ENCODE peak calls at places on chromosomes 5 and 9, in four cellular contexts. W is GM04503, J is NCI-H524, O is C1 segment of cervical spinal cord. K is an unnamed sample.
A peak's percentile ranks its signal among the peaks of the same experiment; 100 is the strongest.

GRCh38 chr9:108786756-108787663 is 68.8 kb downstream of the ACTL7B start:
- DNase-seq in O (no peak), W (peak; percentile 16), J (peak; percentile 93), K (no peak)

GRCh38 chr9:95139121-95139520 is 178.4 kb downstream of the FANCC start:
- DNase-seq in J (no peak), O (no peak), W (no peak), K (no peak)

GRCh38 chr5:10726913-10727517 is 34.0 kb downstream of the DAP start:
- DNase-seq in J (no peak), O (no peak), W (no peak), K (no peak)

GRCh38 chr9:89661391-89661949 is 56.7 kb downstream of the GADD45G start:
- DNase-seq in W (no peak), J (peak; percentile 31), O (no peak), K (no peak)

GRCh38 chr5:138515571-138516275 is 27.3 kb downstream of the ETF1 start:
- DNase-seq in J (no peak), O (no peak), W (no peak), K (no peak)

GRCh38 chr5:169939731-169940130 is 40.6 kb downstream of the INSYN2B start:
- DNase-seq in O (no peak), W (no peak), J (no peak), K (no peak)

GRCh38 chr5:146307796-146308195 is 30.8 kb upstream of the POU4F3 start:
- DNase-seq in O (no peak), W (no peak), J (no peak), K (no peak)

GRCh38 chr5:125059255-125060050 is 313.0 kb upstream of the ZNF608 start:
- DNase-seq in O (no peak), W (no peak), J (no peak), K (no peak)

GRCh38 chr5:177547736-177548135 is 6.6 kb downstream of the FAM193B start:
- DNase-seq in W (no peak), O (no peak), J (no peak), K (no peak)

GRCh38 chr9:88746029-88746743 is 211.2 kb downstream of the NXNL2 start:
- DNase-seq in O (no peak), J (no peak), W (peak; percentile 84), K (no peak)

GRCh38 chr5:20266068-20266467 is 278.1 kb upstream of the CDH18 start:
- DNase-seq in W (no peak), J (no peak), O (no peak), K (no peak)

GRCh38 chr5:113336975-113337374 is 97.8 kb downstream of the TSSK1B start:
- DNase-seq in W (no peak), J (peak; percentile 67), O (no peak), K (no peak)

GRCh38 chr5:118698774-118699173 is 289.6 kb downstream of the DTWD2 start:
- DNase-seq in W (no peak), O (no peak), J (peak; percentile 27), K (no peak)

GRCh38 chr5:79829260-79829659 is 139.6 kb downstream of the CMYA5 start:
- DNase-seq in J (peak; percentile 6), O (no peak), W (no peak), K (no peak)

GRCh38 chr9:89576404-89576824 is 28.4 kb upstream of the GADD45G start:
- DNase-seq in J (peak; percentile 27), O (no peak), W (no peak), K (peak; percentile 21)

GRCh38 chr9:99093492-99093791 is 11.5 kb upstream of the TGFBR1 start:
- DNase-seq in O (no peak), J (no peak), W (no peak), K (no peak)

GRCh38 chr5:173968154-173968553 is 20.8 kb upstream of the C5orf47 start:
- DNase-seq in J (peak; percentile 45), O (no peak), W (no peak), K (no peak)

GRCh38 chr5:1948663-1949191 is 66.0 kb upstream of the IRX4 start:
- DNase-seq in W (no peak), J (peak; percentile 58), O (no peak), K (no peak)

GRCh38 chr9:131270171-131271015 is 5.9 kb downstream of the FAM78A start:
- DNase-seq in O (no peak), W (no peak), J (no peak), K (peak; percentile 55)

GRCh38 chr9:18442629-18443491 is 31.1 kb upstream of the ADAMTSL1 start:
- DNase-seq in J (peak; percentile 70), O (no peak), W (no peak), K (peak; percentile 7)

GRCh38 chr9:136090060-136090735 is 4.9 kb downstream of the NACC2 start:
- DNase-seq in O (no peak), W (no peak), J (no peak), K (no peak)

GRCh38 chr9:972512-973294 is 3.8 kb upstream of the DMRT3 start:
- DNase-seq in W (no peak), O (no peak), J (no peak), K (peak; percentile 3)

GRCh38 chr9:105425817-105426433 is 21.9 kb upstream of the FSD1L start:
- DNase-seq in W (no peak), J (peak; percentile 68), O (no peak), K (no peak)

GRCh38 chr5:174623438-174624019 is 100.9 kb upstream of the MSX2 start:
- DNase-seq in O (no peak), W (no peak), J (no peak), K (no peak)

GRCh38 chr5:146516151-146516475 is at the start of gene GPR151:
- DNase-seq in W (no peak), O (no peak), J (peak; percentile 59), K (no peak)

GRCh38 chr9:81465468-81466002 is 223.8 kb downstream of the TLE1 start:
- DNase-seq in W (no peak), O (no peak), J (no peak), K (no peak)

GRCh38 chr9:130426883-130427282 is 17.9 kb upstream of the ASS1 start:
- DNase-seq in J (no peak), W (peak; percentile 41), O (no peak), K (no peak)

GRCh38 chr5:62093981-62094380 is 212.0 kb upstream of the KIF2A start:
- DNase-seq in W (no peak), J (peak; percentile 85), O (no peak), K (no peak)

GRCh38 chr5:36703245-36703860 is 96.9 kb downstream of the SLC1A3 start:
- DNase-seq in W (no peak), O (no peak), J (no peak), K (no peak)

GRCh38 chr5:143470120-143470519 is 66.6 kb upstream of the NR3C1 start:
- DNase-seq in O (no peak), W (no peak), J (no peak), K (no peak)

GRCh38 chr5:94969174-94969573 is 315.7 kb downstream of the MCTP1 start:
- DNase-seq in J (peak; percentile 44), O (no peak), W (no peak), K (no peak)

GRCh38 chr5:40410231-40410861 is 269.4 kb upstream of the PTGER4 start:
- DNase-seq in J (no peak), O (no peak), W (no peak), K (peak; percentile 80)

GRCh38 chr9:18920141-18920611 is 112.8 kb downstream of the SAXO1 start:
- DNase-seq in J (no peak), O (no peak), W (peak; percentile 69), K (no peak)

GRCh38 chr5:158174918-158175663 is 316.1 kb upstream of the CLINT1 start:
- DNase-seq in J (peak; percentile 80), O (no peak), W (no peak), K (peak; percentile 65)

GRCh38 chr5:1913578-1913977 is 30.9 kb upstream of the IRX4 start:
- DNase-seq in J (no peak), W (no peak), O (no peak), K (no peak)

GRCh38 chr5:6583049-6583880 is 49.6 kb downstream of the NSUN2 start:
- DNase-seq in W (no peak), O (no peak), J (peak; percentile 75), K (no peak)

GRCh38 chr9:16673171-16673570 is 197.3 kb downstream of the BNC2 start:
- DNase-seq in W (no peak), O (no peak), J (no peak), K (no peak)

GRCh38 chr5:131193106-131193505 is 22.4 kb downstream of the LYRM7 start:
- DNase-seq in J (no peak), W (no peak), O (no peak), K (no peak)